ENCODE peak calls at places on chromosomes 6 and 20, in five cellular contexts. V, H, B, A and Y are unnamed samples.

GRCh38 chr6:100342830-100343229 is 121.9 kb downstream of the SIM1 start:
- DNase-seq in V (peak), B (no peak), A (no peak), H (peak), Y (no peak)

GRCh38 chr20:60478533-60478932 is 520.3 kb downstream of the CDH26 start:
- DNase-seq in A (no peak), V (no peak), H (no peak), B (no peak), Y (no peak)

GRCh38 chr6:4804095-4804494 is 27.9 kb downstream of the CDYL start:
- DNase-seq in A (no peak), V (peak), H (peak), B (no peak), Y (no peak)

GRCh38 chr6:50602191-50602810 is 111.0 kb upstream of the TFAP2D start:
- DNase-seq in A (peak), H (peak), V (peak), B (peak), Y (no peak)

GRCh38 chr20:2164966-2165365 is 63.3 kb downstream of the STK35 start:
- DNase-seq in B (no peak), V (no peak), H (no peak), A (no peak), Y (no peak)

GRCh38 chr20:23028377-23028776 is 6.7 kb upstream of the SSTR4 start:
- DNase-seq in H (no peak), A (no peak), B (no peak), V (no peak), Y (no peak)

GRCh38 chr6:135226537-135226936 is 45.4 kb downstream of the MYB start:
- DNase-seq in H (no peak), A (no peak), V (no peak), B (no peak), Y (no peak)

GRCh38 chr6:113128020-113128419 is 729.1 kb upstream of the MARCKS start:
- DNase-seq in B (no peak), H (no peak), A (no peak), V (no peak), Y (no peak)

GRCh38 chr6:20366082-20366834 is 35.4 kb upstream of the E2F3 start:
- DNase-seq in B (no peak), A (no peak), V (no peak), H (no peak), Y (no peak)

GRCh38 chr6:162119349-162119748 is 608.2 kb downstream of the PRKN start:
- DNase-seq in A (no peak), B (no peak), H (no peak), V (peak), Y (no peak)

GRCh38 chr6:126372626-126373025 is 32.7 kb downstream of the CENPW start:
- DNase-seq in B (no peak), H (peak), A (no peak), V (no peak), Y (peak)

GRCh38 chr20:43988451-43988850 is 73.8 kb downstream of the TOX2 start:
- DNase-seq in B (no peak), A (no peak), V (peak), H (no peak), Y (no peak)

GRCh38 chr20:48051810-48052491 is 266.7 kb upstream of the SULF2 start:
- DNase-seq in H (peak), V (peak), A (no peak), B (peak), Y (peak)

GRCh38 chr6:43683708-43684455 is 3.7 kb downstream of the MRPS18A start:
- DNase-seq in V (no peak), H (no peak), A (no peak), B (no peak), Y (no peak)

GRCh38 chr6:30727920-30728605 is 7.9 kb downstream of the TUBB start:
- DNase-seq in A (no peak), B (no peak), V (no peak), H (peak), Y (no peak)

GRCh38 chr6:88174906-88175305 is 8.8 kb upstream of the CNR1 start:
- DNase-seq in A (no peak), H (no peak), V (no peak), B (no peak), Y (no peak)

GRCh38 chr20:38178065-38178471 is 13.0 kb upstream of the TGM2 start:
- DNase-seq in B (no peak), H (no peak), V (no peak), A (no peak), Y (no peak)

GRCh38 chr6:132131777-132132176 is 180.6 kb upstream of the CCN2 start:
- DNase-seq in H (peak), B (peak), V (peak), A (peak), Y (peak)

GRCh38 chr20:36439040-36439730 is 102.1 kb upstream of the MYL9 start:
- DNase-seq in B (peak), V (no peak), A (peak), H (peak), Y (no peak)

GRCh38 chr20:1331801-1332453 is 3.0 kb upstream of the SDCBP2 start:
- DNase-seq in B (no peak), V (no peak), H (no peak), A (no peak), Y (no peak)

GRCh38 chr6:36834576-36835293 is 4.5 kb downstream of the CPNE5 start:
- DNase-seq in V (no peak), H (no peak), A (no peak), B (no peak), Y (no peak)

GRCh38 chr20:59805786-59806577 is 127.5 kb downstream of the SYCP2 start:
- DNase-seq in V (no peak), H (no peak), B (no peak), A (no peak), Y (no peak)

GRCh38 chr20:4740774-4741431 is 19.2 kb downstream of the PRND start:
- DNase-seq in V (no peak), A (peak), H (peak), B (no peak), Y (no peak)

GRCh38 chr6:17281497-17282481 is 628 bp downstream of the RBM24 start:
- DNase-seq in V (peak), B (peak), H (peak), A (no peak), Y (no peak)

GRCh38 chr6:582370-582769 is 74.5 kb downstream of the HUS1B start:
- DNase-seq in H (peak), A (no peak), V (peak), B (no peak), Y (no peak)